ENCODE peak calls at places on chromosome 1, in ten cellular contexts. T is BJ, Q is AG04450, Z is body of pancreas, G is HCT116, U is upper lobe of right lung, A is endodermal cell, F is kidney, W is fibroblast of pulmonary artery, O is RWPE2. B is an unnamed sample.

GRCh38 chr1:193156117-193156825 is 30.1 kb downstream of the B3GALT2 start:
- DNase-seq in O (no peak), U (no peak), W (no peak), G (no peak), Q (no peak), T (no peak), Z (no peak), A (no peak), F (no peak), B (no peak)

GRCh38 chr1:70941563-70941962 is 106.1 kb downstream of the PTGER3 start:
- DNase-seq in W (no peak), U (no peak), O (no peak), Z (no peak), G (no peak), A (no peak), T (no peak), F (no peak), Q (no peak), B (no peak)

GRCh38 chr1:1356166-1356795 is 2.1 kb downstream of the MXRA8 start:
- DNase-seq in G (no peak), T (no peak), U (no peak), Q (no peak), Z (no peak), W (no peak), F (peak; percentile 77), O (no peak), A (no peak), B (no peak)

GRCh38 chr1:156546267-156546666 is 26.1 kb downstream of the IQGAP3 start:
- DNase-seq in Z (no peak), Q (no peak), G (no peak), T (no peak), W (no peak), O (no peak), A (no peak), U (no peak), F (no peak), B (no peak)

GRCh38 chr1:51551081-51551480 is 32.0 kb upstream of the EPS15 start:
- DNase-seq in Z (no peak), T (no peak), W (no peak), U (no peak), F (no peak), Q (no peak), O (no peak), G (no peak), A (no peak), B (no peak)

GRCh38 chr1:247437551-247438535 is 20.1 kb downstream of the OR2B11 start:
- DNase-seq in U (no peak), Q (no peak), G (no peak), A (no peak), Z (no peak), O (no peak), W (no peak), F (no peak), T (no peak), B (no peak)

GRCh38 chr1:232574867-232575523 is 54.9 kb downstream of the SIPA1L2 start:
- DNase-seq in W (no peak), Z (no peak), F (no peak), G (no peak), Q (peak; percentile 30), O (no peak), U (no peak), A (no peak), T (peak; percentile 31), B (no peak)

GRCh38 chr1:8027748-8028631 is 1.9 kb upstream of the ERRFI1 start:
- DNase-seq in A (no peak), O (no peak), W (peak; percentile 89), F (no peak), Z (no peak), Q (no peak), U (no peak), G (no peak), T (no peak), B (peak; percentile 86)

GRCh38 chr1:2598329-2598931 is 11.9 kb downstream of the PRXL2B start:
- DNase-seq in O (no peak), F (peak; percentile 53), A (peak; percentile 40), Q (no peak), W (no peak), T (no peak), Z (no peak), G (no peak), U (peak; percentile 18), B (no peak)
- TF ChIP-seq CTCF in O (no peak), F (no peak), A (peak; percentile 30), Q (no peak), W (no peak), T (no peak), Z (no peak), G (no peak), U (no peak), B (no peak)

GRCh38 chr1:113394863-113395259 is 4.5 kb downstream of the MAGI3 start:
- DNase-seq in F (no peak), Q (no peak), T (no peak), G (no peak), O (no peak), A (no peak), U (no peak), Z (no peak), W (no peak), B (no peak)

GRCh38 chr1:113391643-113392271 is 1.4 kb downstream of the MAGI3 start:
- DNase-seq in W (no peak), Z (peak; percentile 58), F (no peak), G (no peak), A (peak; percentile 49), U (no peak), Q (no peak), T (no peak), O (no peak), B (no peak)

GRCh38 chr1:113390871-113391642 is 742 bp downstream of the MAGI3 start:
- DNase-seq in Q (no peak), A (peak; percentile 81), O (peak; percentile 58), Z (peak; percentile 76), U (peak; percentile 77), T (no peak), F (peak; percentile 88), W (peak; percentile 41), G (no peak), B (no peak)

GRCh38 chr1:113394043-113394862 is 3.9 kb downstream of the MAGI3 start:
- DNase-seq in G (no peak), U (no peak), T (no peak), O (no peak), W (no peak), Q (no peak), Z (no peak), F (no peak), A (no peak), B (no peak)

DNA sequence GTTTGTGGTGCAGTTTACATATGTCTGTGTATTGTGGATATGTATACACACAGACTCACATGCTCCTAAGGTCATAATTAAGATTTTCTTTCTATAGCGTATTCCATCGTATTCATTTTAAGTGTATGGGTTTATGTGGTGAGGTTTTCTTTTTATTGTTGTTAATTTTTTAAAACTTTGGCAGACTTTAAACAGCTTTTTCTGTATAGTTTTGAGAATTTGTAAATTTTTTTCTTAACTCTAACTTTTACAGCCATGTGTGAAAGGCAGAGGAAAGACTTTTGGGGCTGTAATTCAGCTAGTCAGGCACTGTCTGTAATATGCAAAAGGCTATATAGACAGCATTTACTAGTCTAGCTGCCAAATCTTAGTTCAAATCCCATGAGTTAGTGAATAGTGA is 2.2 kb downstream of the MAGI3 start:
- DNase-seq in G (no peak), Z (no peak), O (no peak), U (no peak), A (no peak), W (no peak), Q (no peak), F (no peak), T (no peak), B (no peak)
- H3K4me3 ChIP-seq in G (no peak overlapping the region), Z (peak overlapping the region; percentile 95), O (peak overlapping the region; percentile 89), U (peak overlapping the region; percentile 87), A (peak overlapping the region; percentile 90), W (peak overlapping the region; percentile 66), Q (peak overlapping the region; percentile 86), F (peak overlapping the region; percentile 90), T (no peak overlapping the region), B (no peak overlapping the region)

GRCh38 chr1:30353637-30354036 is 369.7 kb downstream of the MATN1 start:
- DNase-seq in Q (no peak), G (no peak), F (no peak), U (no peak), A (peak; percentile 7), O (no peak), Z (no peak), W (no peak), T (no peak), B (peak; percentile 11)

GRCh38 chr1:30354410-30354809 is 369.0 kb downstream of the MATN1 start:
- DNase-seq in Z (no peak), O (no peak), F (no peak), T (no peak), A (peak; percentile 40), G (no peak), U (no peak), Q (no peak), W (no peak), B (no peak)

GRCh38 chr1:30359821-30360220 is 363.6 kb downstream of the MATN1 start:
- DNase-seq in A (no peak), F (no peak), T (no peak), Q (no peak), O (no peak), G (no peak), U (no peak), Z (no peak), W (no peak), B (no peak)

GRCh38 chr1:30358510-30358909 is 364.9 kb downstream of the MATN1 start:
- DNase-seq in U (no peak), Z (no peak), A (peak; percentile 76), O (no peak), W (no peak), Q (no peak), T (no peak), F (no peak), G (no peak), B (no peak)

DNA sequence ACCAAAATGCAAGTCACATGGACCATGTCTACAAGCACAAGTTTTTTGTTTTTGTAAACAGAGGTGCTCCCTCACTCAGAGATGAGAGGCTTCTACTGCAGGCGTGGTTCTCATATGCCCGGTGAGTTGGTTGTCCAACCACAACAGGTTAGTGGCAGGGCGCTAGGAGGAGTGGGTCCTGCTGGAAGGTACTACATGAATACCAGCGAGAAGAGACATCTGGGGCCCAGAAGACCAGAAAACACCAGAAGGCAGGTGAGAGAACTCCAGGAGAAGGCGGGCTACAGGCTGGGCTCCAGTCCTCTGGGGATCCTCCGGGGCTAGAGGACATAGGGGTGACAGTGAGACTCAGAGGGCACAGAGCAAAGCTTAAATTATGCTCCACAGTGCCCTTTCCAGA is 366.5 kb downstream of the MATN1 start:
- DNase-seq in G (no peak), W (no peak), U (no peak), O (no peak), T (no peak), F (no peak), Q (no peak), A (peak; percentile 12), Z (no peak), B (no peak)
- TF ChIP-seq CTCF in G (no peak), W (no peak), U (no peak), O (no peak), T (no peak), F (no peak), Q (no peak), A (no peak), Z (no peak), B (no peak)

DNA sequence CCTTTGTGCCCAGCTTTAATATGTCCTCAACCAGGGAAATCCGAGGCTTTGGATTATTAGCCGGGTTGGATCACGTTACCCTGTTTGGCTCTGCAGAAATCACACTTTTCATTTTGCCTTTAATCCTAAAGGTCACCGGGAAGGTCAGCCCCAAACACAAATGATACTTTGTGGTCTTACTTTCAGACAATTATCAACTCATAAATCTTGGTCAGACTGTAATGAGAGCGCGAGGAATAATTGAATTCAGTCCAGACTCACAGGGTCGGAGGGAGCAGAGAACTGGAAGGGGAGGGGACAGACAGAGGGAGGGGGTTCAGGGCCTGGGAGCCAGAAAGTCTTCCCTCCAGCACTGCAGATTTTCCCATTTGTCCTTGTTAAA is 91.7 kb upstream of the NFIA start:
- DNase-seq in A (no peak), G (no peak), Q (no peak), F (no peak), U (no peak), W (no peak), Z (no peak), T (no peak), O (no peak), B (no peak)
- H3K4me3 ChIP-seq in A (no peak overlapping the region), G (no peak overlapping the region), Q (no peak overlapping the region), F (no peak overlapping the region), U (no peak overlapping the region), W (no peak overlapping the region), Z (no peak overlapping the region), T (no peak overlapping the region), O (no peak overlapping the region), B (no peak overlapping the region)